ENCODE peak calls at places on chromosomes 16 and 17, in ten cellular contexts. One of them, this sample, is unnamed.

GRCh38 chr17:8020776-8021564 is 17.9 kb upstream of the ALOX15B start:
- DNase-seq in T1000: no peak
- DNase-seq in activated naive CD4-positive, alpha-beta T cell treated with Interleukin-2 at 50 U/mL for 16 hours: no peak
- DNase-seq in MCF 10A: no peak
- DNase-seq in left ventricle myocardium superior: no peak
- DNase-seq in activated effector memory CD4-positive, alpha-beta T cell treated with Interleukin-2 at 50 U/mL for 16 hours: no peak
- DNase-seq in NCI-H510A treated with DMSO at 0.1 percent for 48 hours: no peak
- DNase-seq in endothelial cell: no peak
- DNase-seq in HuH-7: no peak
- DNase-seq in EL: no peak
- DNase-seq in this sample: no peak

GRCh38 chr17:57429966-57430365 is 173.6 kb downstream of the MSI2 start:
- DNase-seq in T1000: no peak
- DNase-seq in activated naive CD4-positive, alpha-beta T cell treated with Interleukin-2 at 50 U/mL for 16 hours: no peak
- DNase-seq in MCF 10A: no peak
- DNase-seq in left ventricle myocardium superior: no peak
- DNase-seq in activated effector memory CD4-positive, alpha-beta T cell treated with Interleukin-2 at 50 U/mL for 16 hours: no peak
- DNase-seq in NCI-H510A treated with DMSO at 0.1 percent for 48 hours: no peak
- DNase-seq in endothelial cell: no peak
- DNase-seq in HuH-7: no peak
- DNase-seq in EL: no peak
- DNase-seq in this sample: no peak

GRCh38 chr17:71764507-71764906 is 356.3 kb upstream of the SOX9 start:
- DNase-seq in T1000: no peak
- DNase-seq in activated naive CD4-positive, alpha-beta T cell treated with Interleukin-2 at 50 U/mL for 16 hours: no peak
- DNase-seq in MCF 10A: peak
- DNase-seq in left ventricle myocardium superior: peak
- DNase-seq in activated effector memory CD4-positive, alpha-beta T cell treated with Interleukin-2 at 50 U/mL for 16 hours: no peak
- DNase-seq in NCI-H510A treated with DMSO at 0.1 percent for 48 hours: peak
- DNase-seq in endothelial cell: peak
- DNase-seq in HuH-7: peak
- DNase-seq in EL: peak
- DNase-seq in this sample: peak

GRCh38 chr16:52569701-52570100 is 22.8 kb upstream of the TOX3 start:
- DNase-seq in T1000: no peak
- DNase-seq in activated naive CD4-positive, alpha-beta T cell treated with Interleukin-2 at 50 U/mL for 16 hours: no peak
- DNase-seq in MCF 10A: no peak
- DNase-seq in left ventricle myocardium superior: no peak
- DNase-seq in activated effector memory CD4-positive, alpha-beta T cell treated with Interleukin-2 at 50 U/mL for 16 hours: no peak
- DNase-seq in NCI-H510A treated with DMSO at 0.1 percent for 48 hours: no peak
- DNase-seq in endothelial cell: no peak
- DNase-seq in HuH-7: no peak
- DNase-seq in EL: no peak
- DNase-seq in this sample: no peak

GRCh38 chr17:43024407-43025289 is at the start of gene RND2:
- DNase-seq in T1000: peak
- DNase-seq in activated naive CD4-positive, alpha-beta T cell treated with Interleukin-2 at 50 U/mL for 16 hours: peak
- DNase-seq in MCF 10A: peak
- DNase-seq in left ventricle myocardium superior: peak
- DNase-seq in activated effector memory CD4-positive, alpha-beta T cell treated with Interleukin-2 at 50 U/mL for 16 hours: peak
- DNase-seq in NCI-H510A treated with DMSO at 0.1 percent for 48 hours: peak
- DNase-seq in endothelial cell: peak
- DNase-seq in HuH-7: peak
- DNase-seq in EL: peak
- DNase-seq in this sample: peak

GRCh38 chr16:59067207-59067606 is 333.1 kb upstream of the GOT2 start:
- DNase-seq in T1000: no peak
- DNase-seq in activated naive CD4-positive, alpha-beta T cell treated with Interleukin-2 at 50 U/mL for 16 hours: no peak
- DNase-seq in MCF 10A: no peak
- DNase-seq in left ventricle myocardium superior: no peak
- DNase-seq in activated effector memory CD4-positive, alpha-beta T cell treated with Interleukin-2 at 50 U/mL for 16 hours: no peak
- DNase-seq in NCI-H510A treated with DMSO at 0.1 percent for 48 hours: peak
- DNase-seq in endothelial cell: peak
- DNase-seq in HuH-7: no peak
- DNase-seq in EL: peak
- DNase-seq in this sample: no peak

GRCh38 chr16:4513881-4514280 is 24.7 kb downstream of the CDIP1 start:
- DNase-seq in T1000: no peak
- DNase-seq in activated naive CD4-positive, alpha-beta T cell treated with Interleukin-2 at 50 U/mL for 16 hours: no peak
- DNase-seq in MCF 10A: no peak
- DNase-seq in left ventricle myocardium superior: no peak
- DNase-seq in activated effector memory CD4-positive, alpha-beta T cell treated with Interleukin-2 at 50 U/mL for 16 hours: no peak
- DNase-seq in NCI-H510A treated with DMSO at 0.1 percent for 48 hours: no peak
- DNase-seq in endothelial cell: no peak
- DNase-seq in HuH-7: no peak
- DNase-seq in EL: no peak
- DNase-seq in this sample: no peak

GRCh38 chr17:78239489-78239931 is 8.1 kb downstream of the TMEM235 start:
- DNase-seq in T1000: no peak
- DNase-seq in activated naive CD4-positive, alpha-beta T cell treated with Interleukin-2 at 50 U/mL for 16 hours: no peak
- DNase-seq in MCF 10A: no peak
- DNase-seq in left ventricle myocardium superior: no peak
- DNase-seq in activated effector memory CD4-positive, alpha-beta T cell treated with Interleukin-2 at 50 U/mL for 16 hours: no peak
- DNase-seq in NCI-H510A treated with DMSO at 0.1 percent for 48 hours: no peak
- DNase-seq in endothelial cell: no peak
- DNase-seq in HuH-7: no peak
- DNase-seq in EL: no peak
- DNase-seq in this sample: no peak

GRCh38 chr16:522320-523096 is 5.0 kb upstream of the CAPN15 start:
- DNase-seq in T1000: no peak
- DNase-seq in activated naive CD4-positive, alpha-beta T cell treated with Interleukin-2 at 50 U/mL for 16 hours: no peak
- DNase-seq in MCF 10A: peak
- DNase-seq in left ventricle myocardium superior: no peak
- DNase-seq in activated effector memory CD4-positive, alpha-beta T cell treated with Interleukin-2 at 50 U/mL for 16 hours: no peak
- DNase-seq in NCI-H510A treated with DMSO at 0.1 percent for 48 hours: no peak
- DNase-seq in endothelial cell: no peak
- DNase-seq in HuH-7: no peak
- DNase-seq in EL: no peak
- DNase-seq in this sample: no peak

GRCh38 chr16:85421338-85422123 is 191.6 kb upstream of the GSE1 start:
- DNase-seq in T1000: no peak
- DNase-seq in activated naive CD4-positive, alpha-beta T cell treated with Interleukin-2 at 50 U/mL for 16 hours: no peak
- DNase-seq in MCF 10A: no peak
- DNase-seq in left ventricle myocardium superior: peak
- DNase-seq in activated effector memory CD4-positive, alpha-beta T cell treated with Interleukin-2 at 50 U/mL for 16 hours: no peak
- DNase-seq in NCI-H510A treated with DMSO at 0.1 percent for 48 hours: no peak
- DNase-seq in endothelial cell: peak
- DNase-seq in HuH-7: no peak
- DNase-seq in EL: no peak
- DNase-seq in this sample: no peak

GRCh38 chr16:11004351-11004750 is 60.0 kb downstream of the CLEC16A start:
- DNase-seq in T1000: no peak
- DNase-seq in activated naive CD4-positive, alpha-beta T cell treated with Interleukin-2 at 50 U/mL for 16 hours: no peak
- DNase-seq in MCF 10A: no peak
- DNase-seq in left ventricle myocardium superior: no peak
- DNase-seq in activated effector memory CD4-positive, alpha-beta T cell treated with Interleukin-2 at 50 U/mL for 16 hours: no peak
- DNase-seq in NCI-H510A treated with DMSO at 0.1 percent for 48 hours: no peak
- DNase-seq in endothelial cell: no peak
- DNase-seq in HuH-7: no peak
- DNase-seq in EL: peak
- DNase-seq in this sample: no peak

GRCh38 chr16:65875362-65876199 is 490.9 kb upstream of the CDH5 start:
- DNase-seq in T1000: no peak
- DNase-seq in activated naive CD4-positive, alpha-beta T cell treated with Interleukin-2 at 50 U/mL for 16 hours: no peak
- DNase-seq in MCF 10A: peak
- DNase-seq in left ventricle myocardium superior: no peak
- DNase-seq in activated effector memory CD4-positive, alpha-beta T cell treated with Interleukin-2 at 50 U/mL for 16 hours: no peak
- DNase-seq in NCI-H510A treated with DMSO at 0.1 percent for 48 hours: no peak
- DNase-seq in endothelial cell: no peak
- DNase-seq in HuH-7: no peak
- DNase-seq in EL: peak
- DNase-seq in this sample: no peak

GRCh38 chr16:8721693-8722348 is 47.4 kb downstream of the ABAT start:
- DNase-seq in T1000: no peak
- DNase-seq in activated naive CD4-positive, alpha-beta T cell treated with Interleukin-2 at 50 U/mL for 16 hours: no peak
- DNase-seq in MCF 10A: no peak
- DNase-seq in left ventricle myocardium superior: no peak
- DNase-seq in activated effector memory CD4-positive, alpha-beta T cell treated with Interleukin-2 at 50 U/mL for 16 hours: no peak
- DNase-seq in NCI-H510A treated with DMSO at 0.1 percent for 48 hours: peak
- DNase-seq in endothelial cell: no peak
- DNase-seq in HuH-7: no peak
- DNase-seq in EL: no peak
- DNase-seq in this sample: no peak

GRCh38 chr17:67336859-67337258 is 29.5 kb downstream of the PSMD12 start:
- DNase-seq in T1000: no peak
- DNase-seq in activated naive CD4-positive, alpha-beta T cell treated with Interleukin-2 at 50 U/mL for 16 hours: no peak
- DNase-seq in MCF 10A: no peak
- DNase-seq in left ventricle myocardium superior: no peak
- DNase-seq in activated effector memory CD4-positive, alpha-beta T cell treated with Interleukin-2 at 50 U/mL for 16 hours: no peak
- DNase-seq in NCI-H510A treated with DMSO at 0.1 percent for 48 hours: no peak
- DNase-seq in endothelial cell: no peak
- DNase-seq in HuH-7: no peak
- DNase-seq in EL: no peak
- DNase-seq in this sample: no peak

This sample was measured in T47D.